ENCODE peak calls at places on chromosomes 7 and 10, in eight cellular contexts. One of them, this sample, is unnamed.

GRCh38 chr10:31760674-31761081 is 168.0 kb downstream of the ARHGAP12 start:
- DNase-seq in colonic mucosa: no peak
- DNase-seq in IMR-90: no peak
- DNase-seq in neuronal stem cell: no peak
- DNase-seq in brain microvascular endothelial cell: no peak
- DNase-seq in prostate gland: no peak
- DNase-seq in astrocyte: peak; percentile 41
- DNase-seq in heart left ventricle: no peak
- DNase-seq in this sample: no peak

GRCh38 chr7:151711906-151712771 is 164.8 kb downstream of the PRKAG2 start:
- DNase-seq in colonic mucosa: no peak
- DNase-seq in IMR-90: no peak
- DNase-seq in neuronal stem cell: no peak
- DNase-seq in brain microvascular endothelial cell: no peak
- DNase-seq in prostate gland: no peak
- DNase-seq in astrocyte: no peak
- DNase-seq in heart left ventricle: no peak
- DNase-seq in this sample: no peak

GRCh38 chr7:34058791-34059550 is 153.6 kb downstream of the BMPER start:
- DNase-seq in colonic mucosa: no peak
- DNase-seq in IMR-90: no peak
- DNase-seq in neuronal stem cell: no peak
- DNase-seq in brain microvascular endothelial cell: no peak
- DNase-seq in prostate gland: peak; percentile 52
- DNase-seq in astrocyte: no peak
- DNase-seq in heart left ventricle: no peak
- DNase-seq in this sample: peak; percentile 30

GRCh38 chr10:86653987-86654386 is 360 bp upstream of the OPN4 start:
- DNase-seq in colonic mucosa: no peak
- DNase-seq in IMR-90: no peak
- DNase-seq in neuronal stem cell: no peak
- DNase-seq in brain microvascular endothelial cell: no peak
- DNase-seq in prostate gland: no peak
- DNase-seq in astrocyte: no peak
- DNase-seq in heart left ventricle: no peak
- DNase-seq in this sample: no peak

GRCh38 chr7:80934286-80934685 is 15.4 kb upstream of the SEMA3C start:
- DNase-seq in colonic mucosa: no peak
- DNase-seq in IMR-90: peak; percentile 29
- DNase-seq in neuronal stem cell: no peak
- DNase-seq in brain microvascular endothelial cell: no peak
- DNase-seq in prostate gland: no peak
- DNase-seq in astrocyte: peak; percentile 47
- DNase-seq in heart left ventricle: no peak
- DNase-seq in this sample: no peak

GRCh38 chr7:92797693-92798092 is 38.7 kb downstream of the CDK6 start:
- DNase-seq in colonic mucosa: no peak
- DNase-seq in IMR-90: peak; percentile 64
- DNase-seq in neuronal stem cell: no peak
- DNase-seq in brain microvascular endothelial cell: no peak
- DNase-seq in prostate gland: no peak
- DNase-seq in astrocyte: peak; percentile 39
- DNase-seq in heart left ventricle: no peak
- DNase-seq in this sample: no peak

GRCh38 chr10:31698169-31698890 is 230.3 kb downstream of the ARHGAP12 start:
- DNase-seq in colonic mucosa: peak; percentile 42
- DNase-seq in IMR-90: peak; percentile 91
- DNase-seq in neuronal stem cell: no peak
- DNase-seq in brain microvascular endothelial cell: peak; percentile 85
- DNase-seq in prostate gland: no peak
- DNase-seq in astrocyte: peak; percentile 77
- DNase-seq in heart left ventricle: no peak
- DNase-seq in this sample: no peak

GRCh38 chr7:125573131-125573530 is 643.5 kb upstream of the POT1 start:
- DNase-seq in colonic mucosa: no peak
- DNase-seq in IMR-90: no peak
- DNase-seq in neuronal stem cell: no peak
- DNase-seq in brain microvascular endothelial cell: no peak
- DNase-seq in prostate gland: no peak
- DNase-seq in astrocyte: no peak
- DNase-seq in heart left ventricle: no peak
- DNase-seq in this sample: no peak

GRCh38 chr7:102992509-102992819 is 79.7 kb downstream of the LRRC17 start:
- DNase-seq in colonic mucosa: no peak
- DNase-seq in IMR-90: no peak
- DNase-seq in neuronal stem cell: no peak
- DNase-seq in brain microvascular endothelial cell: no peak
- DNase-seq in prostate gland: no peak
- DNase-seq in astrocyte: no peak
- DNase-seq in heart left ventricle: no peak
- DNase-seq in this sample: no peak

GRCh38 chr10:89164920-89165319 is 42.2 kb downstream of the CH25H start:
- DNase-seq in colonic mucosa: no peak
- DNase-seq in IMR-90: no peak
- DNase-seq in neuronal stem cell: no peak
- DNase-seq in brain microvascular endothelial cell: no peak
- DNase-seq in prostate gland: no peak
- DNase-seq in astrocyte: no peak
- DNase-seq in heart left ventricle: no peak
- DNase-seq in this sample: no peak

GRCh38 chr7:7104314-7104698 is 78.0 kb upstream of the C1GALT1 start:
- DNase-seq in colonic mucosa: no peak
- DNase-seq in IMR-90: no peak
- DNase-seq in neuronal stem cell: no peak
- DNase-seq in brain microvascular endothelial cell: peak; percentile 5
- DNase-seq in prostate gland: no peak
- DNase-seq in astrocyte: no peak
- DNase-seq in heart left ventricle: no peak
- DNase-seq in this sample: no peak

GRCh38 chr7:151351967-151352366 is 10.4 kb downstream of the NUB1 start:
- DNase-seq in colonic mucosa: no peak
- DNase-seq in IMR-90: no peak
- DNase-seq in neuronal stem cell: no peak
- DNase-seq in brain microvascular endothelial cell: no peak
- DNase-seq in prostate gland: no peak
- DNase-seq in astrocyte: no peak
- DNase-seq in heart left ventricle: no peak
- DNase-seq in this sample: no peak

GRCh38 chr7:104814671-104815400 is 199.2 kb upstream of the KMT2E start:
- DNase-seq in colonic mucosa: no peak
- DNase-seq in IMR-90: no peak
- DNase-seq in neuronal stem cell: no peak
- DNase-seq in brain microvascular endothelial cell: no peak
- DNase-seq in prostate gland: no peak
- DNase-seq in astrocyte: no peak
- DNase-seq in heart left ventricle: no peak
- DNase-seq in this sample: no peak

GRCh38 chr7:115678049-115678982 is 352.2 kb downstream of the TFEC start:
- DNase-seq in colonic mucosa: peak; percentile 62
- DNase-seq in IMR-90: peak; percentile 74
- DNase-seq in neuronal stem cell: no peak
- DNase-seq in brain microvascular endothelial cell: peak; percentile 12
- DNase-seq in prostate gland: peak; percentile 80
- DNase-seq in astrocyte: peak; percentile 11
- DNase-seq in heart left ventricle: no peak
- DNase-seq in this sample: peak; percentile 77

GRCh38 chr7:33766396-33766795 is 138.9 kb upstream of the BMPER start:
- DNase-seq in colonic mucosa: no peak
- DNase-seq in IMR-90: no peak
- DNase-seq in neuronal stem cell: no peak
- DNase-seq in brain microvascular endothelial cell: no peak
- DNase-seq in prostate gland: no peak
- DNase-seq in astrocyte: no peak
- DNase-seq in heart left ventricle: no peak
- DNase-seq in this sample: no peak

GRCh38 chr10:91880310-91880709 is 29.0 kb downstream of the FGFBP3 start:
- DNase-seq in colonic mucosa: peak; percentile 22
- DNase-seq in IMR-90: no peak
- DNase-seq in neuronal stem cell: peak; percentile 31
- DNase-seq in brain microvascular endothelial cell: no peak
- DNase-seq in prostate gland: peak; percentile 25
- DNase-seq in astrocyte: no peak
- DNase-seq in heart left ventricle: no peak
- DNase-seq in this sample: peak; percentile 38

GRCh38 chr10:71326464-71326881 is 7.4 kb downstream of the SLC29A3 start:
- DNase-seq in colonic mucosa: peak; percentile 49
- DNase-seq in IMR-90: no peak
- DNase-seq in neuronal stem cell: no peak
- DNase-seq in brain microvascular endothelial cell: no peak
- DNase-seq in prostate gland: peak; percentile 32
- DNase-seq in astrocyte: no peak
- DNase-seq in heart left ventricle: no peak
- DNase-seq in this sample: no peak

GRCh38 chr7:130365511-130366441 is 14.5 kb upstream of the CPA1 start:
- DNase-seq in colonic mucosa: no peak
- DNase-seq in IMR-90: peak; percentile 94
- DNase-seq in neuronal stem cell: no peak
- DNase-seq in brain microvascular endothelial cell: no peak
- DNase-seq in prostate gland: no peak
- DNase-seq in astrocyte: peak; percentile 99
- DNase-seq in heart left ventricle: no peak
- DNase-seq in this sample: peak; percentile 100

GRCh38 chr7:130366561-130366960 is 13.7 kb upstream of the CPA1 start:
- DNase-seq in colonic mucosa: no peak
- DNase-seq in IMR-90: peak; percentile 42
- DNase-seq in neuronal stem cell: no peak
- DNase-seq in brain microvascular endothelial cell: no peak
- DNase-seq in prostate gland: no peak
- DNase-seq in astrocyte: no peak
- DNase-seq in heart left ventricle: no peak
- DNase-seq in this sample: peak; percentile 70

GRCh38 chr7:130363156-130363847 is 17.0 kb upstream of the CPA1 start:
- DNase-seq in colonic mucosa: no peak
- DNase-seq in IMR-90: peak; percentile 99
- DNase-seq in neuronal stem cell: no peak
- DNase-seq in brain microvascular endothelial cell: peak; percentile 95
- DNase-seq in prostate gland: no peak
- DNase-seq in astrocyte: peak; percentile 100
- DNase-seq in heart left ventricle: no peak
- DNase-seq in this sample: peak; percentile 81

GRCh38 chr7:130364446-130364845 is 15.8 kb upstream of the CPA1 start:
- DNase-seq in colonic mucosa: no peak
- DNase-seq in IMR-90: no peak
- DNase-seq in neuronal stem cell: no peak
- DNase-seq in brain microvascular endothelial cell: no peak
- DNase-seq in prostate gland: no peak
- DNase-seq in astrocyte: no peak
- DNase-seq in heart left ventricle: no peak
- DNase-seq in this sample: peak; percentile 89

DNA sequence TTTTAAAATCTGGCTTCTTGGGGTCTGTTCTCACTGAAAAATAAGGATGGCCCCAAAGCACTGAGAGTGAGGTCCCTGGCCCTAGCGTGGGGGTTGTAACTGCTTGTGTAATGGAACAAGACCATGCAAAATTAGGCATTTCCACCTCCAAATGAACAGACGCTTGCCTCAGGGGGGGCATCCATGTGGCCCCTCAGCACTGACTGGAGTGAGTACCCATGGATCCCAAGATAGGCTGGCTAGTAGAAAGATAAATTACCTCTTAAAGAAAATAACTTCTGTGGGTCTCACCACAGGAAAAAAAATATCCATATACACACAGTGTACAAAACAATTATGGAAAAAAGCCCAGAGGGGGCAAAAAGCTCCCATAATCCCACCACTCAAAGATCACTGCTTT is 15.2 kb upstream of the CPA1 start:
- DNase-seq in colonic mucosa: no peak
- DNase-seq in IMR-90: no peak
- DNase-seq in neuronal stem cell: no peak
- DNase-seq in brain microvascular endothelial cell: no peak
- DNase-seq in prostate gland: no peak
- DNase-seq in astrocyte: peak; percentile 79
- DNase-seq in heart left ventricle: no peak
- DNase-seq in this sample: peak; percentile 96
- H3K27ac ChIP-seq in colonic mucosa: no peak overlapping the region
- H3K27ac ChIP-seq in IMR-90: peak overlapping the region; percentile 61
- H3K27ac ChIP-seq in neuronal stem cell: no peak overlapping the region
- H3K27ac ChIP-seq in brain microvascular endothelial cell: no peak overlapping the region
- H3K27ac ChIP-seq in prostate gland: no peak overlapping the region
- H3K27ac ChIP-seq in astrocyte: peak overlapping the region; percentile 91
- H3K27ac ChIP-seq in heart left ventricle: no peak overlapping the region
- H3K27ac ChIP-seq in this sample: peak overlapping the region; percentile 100

DNA sequence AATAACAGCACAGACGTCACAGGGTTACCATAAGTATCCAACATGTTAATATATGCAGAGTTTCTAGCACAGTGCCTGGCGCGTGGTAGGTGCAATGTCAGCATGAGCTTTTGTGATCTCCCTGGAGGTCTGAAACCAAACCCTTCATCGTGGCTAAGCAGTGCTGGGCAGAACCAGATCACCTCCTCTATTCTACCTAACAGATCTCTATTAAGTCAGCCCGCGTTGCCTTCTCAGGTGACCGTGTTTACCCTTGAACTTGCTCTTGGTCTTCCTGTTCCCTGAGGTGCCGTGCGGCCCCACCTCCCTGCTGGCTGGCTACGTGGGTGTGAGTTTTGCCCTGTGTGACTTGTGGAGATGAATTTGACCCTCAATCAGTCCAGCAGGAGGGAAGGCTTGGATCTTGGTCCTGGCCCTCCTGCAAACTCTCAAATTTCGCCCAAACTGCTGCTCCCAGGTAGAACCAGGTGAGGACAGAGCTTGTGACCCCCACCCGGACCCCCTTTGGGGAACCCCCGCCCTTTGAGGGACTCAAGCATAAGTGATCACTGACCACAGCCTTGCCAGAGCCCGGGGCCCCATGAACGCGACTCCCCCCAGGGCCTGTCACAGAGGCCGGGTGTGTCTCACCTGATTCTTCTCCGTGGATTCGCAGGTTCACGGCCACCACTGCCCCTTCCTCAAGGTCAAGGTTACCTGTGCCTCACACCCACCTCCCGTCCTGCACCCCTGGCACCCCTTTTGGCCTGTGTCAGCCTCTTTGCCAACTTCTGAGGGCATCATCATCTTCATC is 54.2 kb downstream of the ELFN1 start:
- DNase-seq in colonic mucosa: no peak
- DNase-seq in IMR-90: no peak
- DNase-seq in neuronal stem cell: no peak
- DNase-seq in brain microvascular endothelial cell: no peak
- DNase-seq in prostate gland: no peak
- DNase-seq in astrocyte: no peak
- DNase-seq in heart left ventricle: no peak
- DNase-seq in this sample: no peak
- H3K4me3 ChIP-seq in colonic mucosa: no peak overlapping the region
- H3K4me3 ChIP-seq in IMR-90: no peak overlapping the region
- H3K4me3 ChIP-seq in neuronal stem cell: no peak overlapping the region
- H3K4me3 ChIP-seq in brain microvascular endothelial cell: no peak overlapping the region
- H3K4me3 ChIP-seq in prostate gland: no peak overlapping the region
- H3K4me3 ChIP-seq in astrocyte: no peak overlapping the region
- H3K4me3 ChIP-seq in heart left ventricle: no peak overlapping the region
- H3K4me3 ChIP-seq in this sample: no peak overlapping the region

GRCh38 chr10:43225787-43226153 is 41.1 kb downstream of the RASGEF1A start:
- DNase-seq in colonic mucosa: peak; percentile 11
- DNase-seq in IMR-90: no peak
- DNase-seq in neuronal stem cell: no peak
- DNase-seq in brain microvascular endothelial cell: no peak
- DNase-seq in prostate gland: no peak
- DNase-seq in astrocyte: no peak
- DNase-seq in heart left ventricle: peak; percentile 40
- DNase-seq in this sample: no peak
- H3K27me3 ChIP-seq in colonic mucosa: peaks cover 20% of the 10 kb centered on the region
- H3K27me3 ChIP-seq in IMR-90: peaks cover 62% of the 10 kb centered on the region
- H3K27me3 ChIP-seq in neuronal stem cell: peaks cover 61% of the 10 kb centered on the region
- H3K27me3 ChIP-seq in brain microvascular endothelial cell: peaks cover 41% of the 10 kb centered on the region
- H3K27me3 ChIP-seq in prostate gland: no peaks in the 10 kb centered on the region
- H3K27me3 ChIP-seq in astrocyte: peaks cover 34% of the 10 kb centered on the region
- H3K27me3 ChIP-seq in heart left ventricle: peaks cover 29% of the 10 kb centered on the region
- H3K27me3 ChIP-seq in this sample: no peaks in the 10 kb centered on the region

GRCh38 chr10:103614511-103615158 is 121.1 kb downstream of the NEURL1 start:
- DNase-seq in colonic mucosa: no peak
- DNase-seq in IMR-90: no peak
- DNase-seq in neuronal stem cell: no peak
- DNase-seq in brain microvascular endothelial cell: no peak
- DNase-seq in prostate gland: no peak
- DNase-seq in astrocyte: no peak
- DNase-seq in heart left ventricle: peak; percentile 40
- DNase-seq in this sample: no peak
- H3K27ac ChIP-seq in colonic mucosa: peak overlapping the region; percentile 9
- H3K27ac ChIP-seq in IMR-90: peak overlapping the region; percentile 55
- H3K27ac ChIP-seq in neuronal stem cell: no peak overlapping the region
- H3K27ac ChIP-seq in brain microvascular endothelial cell: no peak overlapping the region
- H3K27ac ChIP-seq in prostate gland: no peak overlapping the region
- H3K27ac ChIP-seq in astrocyte: no peak overlapping the region
- H3K27ac ChIP-seq in heart left ventricle: peak overlapping the region; percentile 42
- H3K27ac ChIP-seq in this sample: no peak overlapping the region

This sample was measured in SJCRH30.